ENCODE peak calls at places on chromosomes 1 and 21, in six cellular contexts. L is colonic mucosa; Z is left colon; X is activated CD8-positive, alpha-beta T cell treated with anti-CD3 and anti-CD28 coated beads for 36 hours; A is choroid plexus epithelial cell; G is aorta. Q is an unnamed sample.

GRCh38 chr1:15966081-15966955 is 9.6 kb downstream of the ZBTB17 start:
- DNase-seq in G (peak; percentile 71), L (no peak), X (peak; percentile 96), Z (no peak), A (peak; percentile 55), Q (no peak)

GRCh38 chr1:46179138-46180081 is 3.1 kb upstream of the P3R3URF start:
- DNase-seq in L (peak; percentile 90), X (peak; percentile 79), G (peak; percentile 82), A (peak; percentile 91), Z (peak; percentile 81), Q (peak; percentile 81)

GRCh38 chr1:14539953-14540563 is 58.4 kb upstream of the KAZN start:
- DNase-seq in L (no peak), G (no peak), A (no peak), X (no peak), Z (no peak), Q (no peak)

GRCh38 chr1:216535059-216535458 is 111.8 kb upstream of the USH2A start:
- DNase-seq in G (no peak), A (peak; percentile 32), L (no peak), Z (no peak), X (no peak), Q (no peak)

GRCh38 chr1:116076831-116077230 is 34.4 kb upstream of the MAB21L3 start:
- DNase-seq in G (no peak), A (no peak), X (no peak), Z (no peak), L (no peak), Q (no peak)

GRCh38 chr1:67214420-67215174 is 48.3 kb downstream of the IL23R start:
- DNase-seq in G (no peak), X (peak; percentile 79), A (peak; percentile 62), L (peak; percentile 24), Z (no peak), Q (no peak)

GRCh38 chr1:66598670-66599069 is 64.7 kb downstream of the SGIP1 start:
- DNase-seq in Z (no peak), A (peak; percentile 85), G (no peak), X (no peak), L (no peak), Q (no peak)

GRCh38 chr1:216186816-216187215 is 236.4 kb downstream of the USH2A start:
- DNase-seq in G (no peak), A (peak; percentile 44), Z (no peak), L (no peak), X (no peak), Q (no peak)

GRCh38 chr1:22652881-22653316 is at the start of gene C1QB:
- DNase-seq in A (no peak), L (no peak), Z (peak; percentile 59), G (peak; percentile 87), X (no peak), Q (peak; percentile 46)

GRCh38 chr1:42937141-42937696 is 21.4 kb downstream of the SLC2A1 start:
- DNase-seq in A (peak; percentile 64), X (peak; percentile 38), G (no peak), L (peak; percentile 16), Z (no peak), Q (no peak)

GRCh38 chr1:47569681-47570470 is 132.0 kb downstream of the FOXD2 start:
- DNase-seq in G (peak; percentile 80), Z (peak; percentile 64), A (peak; percentile 97), L (peak; percentile 59), X (no peak), Q (peak; percentile 78)

GRCh38 chr1:101236546-101237228 is at the start of gene S1PR1:
- DNase-seq in A (peak; percentile 52), G (peak; percentile 84), Z (peak; percentile 29), L (peak; percentile 40), X (peak; percentile 81), Q (peak; percentile 57)

GRCh38 chr1:167081594-167081993 is 8.6 kb downstream of the GPA33 start:
- DNase-seq in X (no peak), L (no peak), G (no peak), Z (no peak), A (no peak), Q (no peak)

GRCh38 chr1:246803891-246804290 is 79.7 kb downstream of the SCCPDH start:
- DNase-seq in G (no peak), Z (no peak), A (no peak), L (no peak), X (no peak), Q (no peak)

GRCh38 chr1:36951761-36952160 is 82.6 kb downstream of the GRIK3 start:
- DNase-seq in L (no peak), A (no peak), Z (no peak), G (no peak), X (no peak), Q (no peak)

GRCh38 chr1:99808391-99809115 is 41.6 kb upstream of the AGL start:
- DNase-seq in L (peak; percentile 56), A (peak; percentile 95), Z (peak; percentile 34), G (no peak), X (peak; percentile 45), Q (peak; percentile 32)

GRCh38 chr1:204450461-204451257 is 39.0 kb upstream of the PPP1R15B start:
- DNase-seq in Z (peak; percentile 95), X (no peak), A (no peak), G (no peak), L (peak; percentile 94), Q (no peak)

GRCh38 chr1:165288301-165289120 is 68.0 kb downstream of the LMX1A start:
- DNase-seq in A (no peak), Z (peak; percentile 61), G (no peak), L (peak; percentile 49), X (no peak), Q (no peak)

GRCh38 chr1:10696977-10697376 is 99.5 kb downstream of the CASZ1 start:
- DNase-seq in A (peak; percentile 5), G (no peak), X (peak; percentile 78), L (no peak), Z (no peak), Q (no peak)

GRCh38 chr1:209825591-209826433 is 2.0 kb upstream of the UTP25 start:
- DNase-seq in A (no peak), X (no peak), L (peak; percentile 36), Z (peak; percentile 46), G (no peak), Q (no peak)

GRCh38 chr1:116697892-116698595 is 30.5 kb upstream of the IGSF3 start:
- DNase-seq in L (no peak), G (no peak), A (no peak), X (no peak), Z (no peak), Q (no peak)

GRCh38 chr1:93758842-93759515 is 77.3 kb upstream of the BCAR3 start:
- DNase-seq in A (peak; percentile 97), X (peak; percentile 71), Z (no peak), L (no peak), G (no peak), Q (peak; percentile 48)

GRCh38 chr1:209268479-209268878 is 315.0 kb upstream of the CAMK1G start:
- DNase-seq in L (no peak), Z (no peak), G (no peak), A (no peak), X (no peak), Q (no peak)

GRCh38 chr1:179083031-179083345 is 1.1 kb downstream of the TOR3A start:
- DNase-seq in X (peak; percentile 55), Z (no peak), G (no peak), L (no peak), A (no peak), Q (no peak)

GRCh38 chr1:170414989-170415733 is 116.8 kb upstream of the GORAB start:
- DNase-seq in Z (no peak), G (no peak), L (no peak), X (no peak), A (peak; percentile 55), Q (no peak)

GRCh38 chr1:117653732-117654484 is 48.1 kb downstream of the TENT5C start:
- DNase-seq in Z (no peak), X (peak; percentile 44), L (no peak), A (no peak), G (no peak), Q (no peak)

GRCh38 chr1:245462161-245462560 is 307.4 kb downstream of the KIF26B start:
- DNase-seq in A (no peak), L (no peak), X (no peak), G (no peak), Z (no peak), Q (no peak)

GRCh38 chr1:45621501-45621836 is 2.4 kb downstream of the CCDC17 start:
- DNase-seq in G (peak; percentile 59), Z (no peak), A (no peak), X (no peak), L (no peak), Q (no peak)

GRCh38 chr1:226975259-226975908 is 35.3 kb downstream of the COQ8A start:
- DNase-seq in G (peak; percentile 38), Z (no peak), L (no peak), A (no peak), X (no peak), Q (no peak)

GRCh38 chr1:152167835-152168534 is 9.0 kb upstream of the RPTN start:
- DNase-seq in X (no peak), A (peak; percentile 95), G (no peak), Z (no peak), L (no peak), Q (no peak)

GRCh38 chr1:219900201-219900600 is 28.2 kb downstream of the SLC30A10 start:
- DNase-seq in G (no peak), A (peak; percentile 86), X (no peak), L (no peak), Z (no peak), Q (no peak)

GRCh38 chr1:119674835-119675289 is 26.8 kb upstream of the ZNF697 start:
- DNase-seq in A (peak; percentile 94), G (no peak), Z (peak; percentile 44), L (peak; percentile 52), X (peak; percentile 63), Q (peak; percentile 70)

GRCh38 chr1:206985162-206985749 is 15.0 kb upstream of the FCAMR start:
- DNase-seq in A (no peak), X (no peak), G (no peak), L (no peak), Z (no peak), Q (no peak)

GRCh38 chr1:234478152-234478480 is 863 bp downstream of the TARBP1 start:
- DNase-seq in L (peak; percentile 76), A (peak; percentile 40), X (peak; percentile 76), Z (peak; percentile 71), G (no peak), Q (peak; percentile 66)

GRCh38 chr21:41289431-41289830 is 27.2 kb upstream of the FAM3B start:
- DNase-seq in Z (no peak), G (no peak), A (peak; percentile 13), L (no peak), X (no peak), Q (no peak)

GRCh38 chr1:43005460-43006351 is 47.0 kb upstream of the SLC2A1 start:
- DNase-seq in X (no peak), G (no peak), Z (no peak), L (no peak), A (no peak), Q (no peak)

Q was measured in lung.